ENCODE peak calls at places on chromosomes 2 and 18, in five cellular contexts. W is kidney, K is heart right ventricle, A is HCT116, Y is dorsolateral prefrontal cortex. L is an unnamed sample.

GRCh38 chr2:19841918-19842693 is 59.7 kb downstream of the TTC32 start:
- DNase-seq in W (peak), K (no peak), A (no peak), Y (no peak), L (no peak)

GRCh38 chr2:212109217-212109616 is 429.4 kb downstream of the ERBB4 start:
- DNase-seq in W (no peak), K (no peak), A (no peak), Y (no peak), L (no peak)

GRCh38 chr2:47272031-47272864 is 117.1 kb upstream of the STPG4 start:
- DNase-seq in W (peak), K (peak), A (peak), Y (peak), L (peak)

GRCh38 chr18:5543854-5544389 is at the start of gene EPB41L3:
- DNase-seq in W (peak), K (peak), A (no peak), Y (no peak), L (peak)

GRCh38 chr18:42758851-42759250 is 356.6 kb downstream of the RIT2 start:
- DNase-seq in W (no peak), K (no peak), A (no peak), Y (no peak), L (no peak)

GRCh38 chr2:156175946-156176345 is 156.6 kb downstream of the NR4A2 start:
- DNase-seq in W (no peak), K (no peak), A (no peak), Y (no peak), L (no peak)

GRCh38 chr2:37657471-37657870 is 14.0 kb downstream of the CDC42EP3 start:
- DNase-seq in W (no peak), K (no peak), A (no peak), Y (no peak), L (no peak)

GRCh38 chr2:240325654-240326031 is 109.8 kb upstream of the GPC1 start:
- DNase-seq in W (peak), K (peak), A (no peak), Y (no peak), L (no peak)

GRCh38 chr2:118855451-118856279 is 8.2 kb upstream of the EN1 start:
- DNase-seq in W (peak), K (peak), A (peak), Y (peak), L (peak)

GRCh38 chr2:37454851-37455762 is 110.7 kb downstream of the QPCT start:
- DNase-seq in W (no peak), K (no peak), A (no peak), Y (no peak), L (no peak)

GRCh38 chr2:55986001-55986400 is 62.4 kb upstream of the EFEMP1 start:
- DNase-seq in W (no peak), K (no peak), A (no peak), Y (no peak), L (no peak)

GRCh38 chr18:35888329-35888728 is 84.2 kb upstream of the RMP24 start:
- DNase-seq in W (no peak), K (no peak), A (no peak), Y (no peak), L (no peak)

GRCh38 chr2:10236571-10237391 is 65.9 kb upstream of the HPCAL1 start:
- DNase-seq in W (no peak), K (no peak), A (no peak), Y (no peak), L (no peak)

GRCh38 chr2:18603867-18604572 is 14.7 kb upstream of the NT5C1B start:
- DNase-seq in W (no peak), K (no peak), A (no peak), Y (no peak), L (no peak)

GRCh38 chr2:175373001-175373727 is 191.7 kb upstream of the ATP5MC3 start:
- DNase-seq in W (no peak), K (no peak), A (no peak), Y (no peak), L (no peak)

GRCh38 chr2:1731963-1732768 is 12.1 kb downstream of the PXDN start:
- DNase-seq in W (peak), K (peak), A (no peak), Y (no peak), L (no peak)

GRCh38 chr2:171160630-171161424 is at the start of gene TLK1:
- DNase-seq in W (peak), K (peak), A (peak), Y (peak), L (peak)

GRCh38 chr18:10067670-10068659 is 154.1 kb downstream of the VAPA start:
- DNase-seq in W (no peak), K (no peak), A (no peak), Y (no peak), L (no peak)

GRCh38 chr2:169415233-169415748 is 53.0 kb upstream of the LRP2 start:
- DNase-seq in W (no peak), K (no peak), A (no peak), Y (no peak), L (no peak)

GRCh38 chr2:187922841-187923240 is 368.6 kb upstream of the TFPI start:
- DNase-seq in W (no peak), K (no peak), A (no peak), Y (no peak), L (no peak)

GRCh38 chr18:33184918-33185317 is 255.6 kb downstream of the CCDC178 start:
- DNase-seq in W (no peak), K (no peak), A (no peak), Y (no peak), L (no peak)

GRCh38 chr2:126658910-126659613 is 3.1 kb downstream of the GYPC start:
- DNase-seq in W (peak), K (peak), A (no peak), Y (no peak), L (no peak)

GRCh38 chr2:25567406-25567805 is 106.0 kb downstream of the DTNB start:
- DNase-seq in W (no peak), K (no peak), A (peak), Y (no peak), L (no peak)

GRCh38 chr18:7568426-7568825 is 1.3 kb downstream of the PTPRM start:
- DNase-seq in W (peak), K (peak), A (no peak), Y (no peak), L (peak)
- TF ChIP-seq CTCF in W (no peak), K (no peak), A (no peak), Y (no peak), L (peak)

DNA sequence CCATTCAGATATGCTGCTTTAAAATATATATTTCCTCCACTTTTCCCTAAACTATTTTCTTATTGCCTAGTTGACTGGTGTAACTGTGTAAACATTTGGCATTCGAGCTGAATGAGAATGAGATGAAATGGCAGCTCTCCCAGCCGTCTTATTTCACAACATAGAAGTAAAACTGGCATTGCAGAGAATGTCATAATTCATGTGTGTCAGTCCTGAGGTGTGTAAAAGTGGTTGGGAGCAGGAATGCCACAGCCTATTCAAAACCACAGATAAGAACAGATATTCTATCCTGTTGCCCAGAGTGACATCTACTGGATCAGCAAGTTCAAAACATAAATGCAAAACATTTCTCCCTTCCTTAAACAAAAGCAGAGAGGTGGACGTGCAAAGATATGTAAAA is 565.5 kb upstream of the CHAC2 start:
- DNase-seq in W (no peak), K (no peak), A (peak), Y (no peak), L (no peak)
- TF ChIP-seq CTCF in W (peak), K (no peak), A (peak), Y (no peak), L (no peak)

GRCh38 chr2:41283079-41283765 is 764.6 kb upstream of the PKDCC start:
- DNase-seq in W (no peak), K (no peak), A (no peak), Y (no peak), L (no peak)
- TF ChIP-seq CTCF in W (no peak), K (no peak), A (no peak), Y (no peak), L (no peak)

GRCh38 chr2:173924285-173924684 is 40.9 kb downstream of the SP3 start:
- DNase-seq in W (no peak), K (no peak), A (no peak), Y (no peak), L (no peak)

GRCh38 chr2:173922068-173922467 is 43.1 kb downstream of the SP3 start:
- DNase-seq in W (no peak), K (no peak), A (no peak), Y (no peak), L (no peak)

GRCh38 chr2:173926875-173927274 is 38.3 kb downstream of the SP3 start:
- DNase-seq in W (no peak), K (no peak), A (no peak), Y (no peak), L (no peak)

GRCh38 chr2:173922760-173923159 is 42.4 kb downstream of the SP3 start:
- DNase-seq in W (no peak), K (no peak), A (no peak), Y (no peak), L (no peak)
- TF ChIP-seq CTCF in W (no peak), K (no peak), A (peak), Y (no peak), L (peak)

L was measured in neural crest cell.